ENCODE peak calls at places on chromosome 12, in eight cellular contexts. C is endothelial cell; X is T-helper 2 cell; G is pancreas; L is activated CD4-positive, alpha-beta T cell treated with anti-CD3 and anti-CD28 coated beads, Interleukin-2, amount 10 ng/mL, durations not matched to agents 7 days and 5 days; F is T47D; J is ACHN; O is NCI-H1092 treated with DMSO at 0.1 percent for 48 hours. H is an unnamed sample.

GRCh38 chr12:8078400-8078799 is 3.7 kb upstream of the NECAP1 start:
- DNase-seq in C (peak; percentile 54), X (peak; percentile 55), G (peak; percentile 10), L (peak; percentile 67), F (peak; percentile 2), J (peak; percentile 76), O (peak; percentile 13), H (peak; percentile 32)

GRCh38 chr12:11661491-11662085 is 12.1 kb downstream of the ETV6 start:
- DNase-seq in C (no peak), X (no peak), G (no peak), L (no peak), F (no peak), J (no peak), O (no peak), H (no peak)

GRCh38 chr12:11834925-11835324 is 185.5 kb downstream of the ETV6 start:
- DNase-seq in C (no peak), X (no peak), G (no peak), L (no peak), F (no peak), J (no peak), O (no peak), H (no peak)

GRCh38 chr12:64950899-64951298 is 126.5 kb downstream of the TBC1D30 start:
- DNase-seq in C (no peak), X (no peak), G (no peak), L (no peak), F (no peak), J (no peak), O (no peak), H (no peak)

GRCh38 chr12:70415987-70416386 is 49.9 kb downstream of the KCNMB4 start:
- DNase-seq in C (no peak), X (no peak), G (no peak), L (no peak), F (no peak), J (no peak), O (no peak), H (no peak)

GRCh38 chr12:132229423-132229760 is 85.1 kb downstream of the NOC4L start:
- DNase-seq in C (no peak), X (no peak), G (no peak), L (no peak), F (no peak), J (no peak), O (no peak), H (no peak)

GRCh38 chr12:11920231-11920630 is 150.5 kb upstream of the BCL2L14 start:
- DNase-seq in C (no peak), X (no peak), G (no peak), L (no peak), F (no peak), J (no peak), O (no peak), H (no peak)

GRCh38 chr12:31369712-31370521 is 44.0 kb upstream of the SINHCAF start:
- DNase-seq in C (peak; percentile 30), X (no peak), G (peak; percentile 57), L (no peak), F (no peak), J (no peak), O (no peak), H (no peak)

GRCh38 chr12:1161197-1161596 is 170.2 kb downstream of the ERC1 start:
- DNase-seq in C (no peak), X (no peak), G (no peak), L (no peak), F (no peak), J (no peak), O (no peak), H (no peak)

GRCh38 chr12:83361486-83361885 is 674.8 kb downstream of the TMTC2 start:
- DNase-seq in C (no peak), X (no peak), G (no peak), L (no peak), F (no peak), J (no peak), O (no peak), H (no peak)

GRCh38 chr12:129676411-129676810 is 227.4 kb downstream of the TMEM132D start:
- DNase-seq in C (no peak), X (no peak), G (no peak), L (no peak), F (no peak), J (no peak), O (no peak), H (no peak)

GRCh38 chr12:78562358-78563205 is 302.0 kb upstream of the SYT1 start:
- DNase-seq in C (no peak), X (no peak), G (no peak), L (no peak), F (peak; percentile 63), J (peak; percentile 47), O (peak; percentile 38), H (no peak)

GRCh38 chr12:46357438-46358324 is 14.9 kb downstream of the SLC38A2 start:
- DNase-seq in C (no peak), X (no peak), G (no peak), L (no peak), F (peak; percentile 53), J (no peak), O (peak; percentile 18), H (no peak)

GRCh38 chr12:5295966-5296365 is 135.9 kb upstream of the NTF3 start:
- DNase-seq in C (no peak), X (no peak), G (no peak), L (no peak), F (no peak), J (no peak), O (no peak), H (no peak)

GRCh38 chr12:67827820-67828383 is 161.3 kb upstream of the IFNG-AS1 start:
- DNase-seq in C (no peak), X (no peak), G (no peak), L (no peak), F (no peak), J (peak; percentile 98), O (no peak), H (peak; percentile 95)

GRCh38 chr12:76219806-76220205 is 128.4 kb downstream of the BBS10 start:
- DNase-seq in C (no peak), X (no peak), G (no peak), L (no peak), F (no peak), J (peak; percentile 53), O (no peak), H (no peak)

GRCh38 chr12:66329941-66330340 is 27.6 kb downstream of the HELB start:
- DNase-seq in C (no peak), X (no peak), G (no peak), L (no peak), F (no peak), J (no peak), O (no peak), H (no peak)

GRCh38 chr12:50380761-50381325 is 15.6 kb downstream of the FAM186A start:
- DNase-seq in C (no peak), X (no peak), G (no peak), L (no peak), F (no peak), J (no peak), O (no peak), H (no peak)

GRCh38 chr12:52007158-52007921 is 594 bp downstream of the TAMALIN start:
- DNase-seq in C (no peak), X (peak; percentile 51), G (no peak), L (peak; percentile 34), F (no peak), J (no peak), O (no peak), H (no peak)

GRCh38 chr12:109758406-109759075 is 44.9 kb downstream of the FAM222A start:
- DNase-seq in C (no peak), X (no peak), G (no peak), L (no peak), F (no peak), J (no peak), O (no peak), H (no peak)

GRCh38 chr12:131536337-131536736 is 174.6 kb upstream of the SFSWAP start:
- DNase-seq in C (no peak), X (no peak), G (no peak), L (no peak), F (no peak), J (no peak), O (no peak), H (no peak)

GRCh38 chr12:99249543-99249942 is 398.0 kb upstream of the GARIN6 start:
- DNase-seq in C (no peak), X (no peak), G (no peak), L (no peak), F (no peak), J (no peak), O (no peak), H (no peak)

GRCh38 chr12:122860052-122860853 is 25.0 kb downstream of the HIP1R start:
- DNase-seq in C (peak; percentile 84), X (peak; percentile 70), G (peak; percentile 86), L (peak; percentile 85), F (peak; percentile 88), J (peak; percentile 83), O (peak; percentile 34), H (no peak)